ENCODE peak calls at places on chromosomes 6 and 20, in four cellular contexts. One of them, this sample, is unnamed. For H3K9me3, the result is how much of the 10 kb centered on the place peaks cover.

GRCh38 chr20:24966317-24967012 is 17.4 kb downstream of the CST7 start:
- DNase-seq in A549: no peak
- DNase-seq in sigmoid colon: peak
- DNase-seq in suprapubic skin: peak
- DNase-seq in this sample: no peak

GRCh38 chr6:160048471-160048870 is 73.1 kb upstream of the SLC22A1 start:
- DNase-seq in A549: no peak
- DNase-seq in sigmoid colon: no peak
- DNase-seq in suprapubic skin: no peak
- DNase-seq in this sample: no peak

GRCh38 chr6:79808846-79809245 is 138.5 kb downstream of the ELOVL4 start:
- DNase-seq in A549: no peak
- DNase-seq in sigmoid colon: no peak
- DNase-seq in suprapubic skin: no peak
- DNase-seq in this sample: no peak

GRCh38 chr6:160054271-160054670 is 67.3 kb upstream of the SLC22A1 start:
- DNase-seq in A549: no peak
- DNase-seq in sigmoid colon: no peak
- DNase-seq in suprapubic skin: no peak
- DNase-seq in this sample: no peak

GRCh38 chr6:157907651-157908050 is 74.0 kb upstream of the SYNJ2 start:
- DNase-seq in A549: no peak
- DNase-seq in sigmoid colon: no peak
- DNase-seq in suprapubic skin: no peak
- DNase-seq in this sample: no peak

GRCh38 chr6:160391419-160392116 is 43.4 kb downstream of the SLC22A3 start:
- DNase-seq in A549: peak
- DNase-seq in sigmoid colon: peak
- DNase-seq in suprapubic skin: no peak
- DNase-seq in this sample: no peak

GRCh38 chr6:103783344-103783743 is 1076.4 kb downstream of the HACE1 start:
- DNase-seq in A549: no peak
- DNase-seq in sigmoid colon: no peak
- DNase-seq in suprapubic skin: no peak
- DNase-seq in this sample: no peak

GRCh38 chr20:10806539-10806938 is 132.7 kb upstream of the JAG1 start:
- DNase-seq in A549: no peak
- DNase-seq in sigmoid colon: no peak
- DNase-seq in suprapubic skin: no peak
- DNase-seq in this sample: no peak

GRCh38 chr20:46828471-46828870 is 66.2 kb upstream of the EYA2 start:
- DNase-seq in A549: no peak
- DNase-seq in sigmoid colon: no peak
- DNase-seq in suprapubic skin: no peak
- DNase-seq in this sample: no peak

GRCh38 chr6:37513576-37513975 is 13.9 kb upstream of the CCDC167 start:
- DNase-seq in A549: no peak
- DNase-seq in sigmoid colon: no peak
- DNase-seq in suprapubic skin: no peak
- DNase-seq in this sample: no peak

GRCh38 chr6:151352410-151353399 is 38.7 kb downstream of the ZBTB2 start:
- DNase-seq in A549: no peak
- DNase-seq in sigmoid colon: no peak
- DNase-seq in suprapubic skin: no peak
- DNase-seq in this sample: no peak

GRCh38 chr6:137846772-137847313 is 20.2 kb upstream of the TNFAIP3 start:
- DNase-seq in A549: no peak
- DNase-seq in sigmoid colon: peak
- DNase-seq in suprapubic skin: no peak
- DNase-seq in this sample: peak

GRCh38 chr6:26197736-26198625 is 110.8 kb downstream of the HFE start:
- DNase-seq in A549: no peak
- DNase-seq in sigmoid colon: peak
- DNase-seq in suprapubic skin: peak
- DNase-seq in this sample: no peak

GRCh38 chr6:52540286-52540902 is 36.5 kb downstream of the TRAM2 start:
- DNase-seq in A549: no peak
- DNase-seq in sigmoid colon: no peak
- DNase-seq in suprapubic skin: no peak
- DNase-seq in this sample: no peak

GRCh38 chr20:22584922-22585785 is 782 bp upstream of the FOXA2 start:
- DNase-seq in A549: peak
- DNase-seq in sigmoid colon: no peak
- DNase-seq in suprapubic skin: no peak
- DNase-seq in this sample: peak

GRCh38 chr20:39112196-39112743 is 150.1 kb downstream of the DHX35 start:
- DNase-seq in A549: peak
- DNase-seq in sigmoid colon: no peak
- DNase-seq in suprapubic skin: no peak
- DNase-seq in this sample: peak

GRCh38 chr6:159059099-159059498 is 14.3 kb upstream of the TAGAP start:
- DNase-seq in A549: no peak
- DNase-seq in sigmoid colon: no peak
- DNase-seq in suprapubic skin: no peak
- DNase-seq in this sample: no peak

GRCh38 chr20:19249515-19249914 is 37.1 kb downstream of the SLC24A3 start:
- DNase-seq in A549: no peak
- DNase-seq in sigmoid colon: no peak
- DNase-seq in suprapubic skin: no peak
- DNase-seq in this sample: no peak

GRCh38 chr20:9329356-9330092 is 184.9 kb upstream of the LAMP5 start:
- DNase-seq in A549: no peak
- DNase-seq in sigmoid colon: no peak
- DNase-seq in suprapubic skin: no peak
- DNase-seq in this sample: no peak

GRCh38 chr20:24144371-24144770 is 155.8 kb upstream of the GGTLC1 start:
- DNase-seq in A549: no peak
- DNase-seq in sigmoid colon: no peak
- DNase-seq in suprapubic skin: no peak
- DNase-seq in this sample: no peak

GRCh38 chr6:44470106-44470446 is 82.6 kb downstream of the CDC5L start:
- DNase-seq in A549: no peak
- DNase-seq in sigmoid colon: no peak
- DNase-seq in suprapubic skin: no peak
- DNase-seq in this sample: no peak

GRCh38 chr6:36461646-36462045 is 18.8 kb downstream of the KCTD20 start:
- DNase-seq in A549: no peak
- DNase-seq in sigmoid colon: no peak
- DNase-seq in suprapubic skin: no peak
- DNase-seq in this sample: no peak

DNA sequence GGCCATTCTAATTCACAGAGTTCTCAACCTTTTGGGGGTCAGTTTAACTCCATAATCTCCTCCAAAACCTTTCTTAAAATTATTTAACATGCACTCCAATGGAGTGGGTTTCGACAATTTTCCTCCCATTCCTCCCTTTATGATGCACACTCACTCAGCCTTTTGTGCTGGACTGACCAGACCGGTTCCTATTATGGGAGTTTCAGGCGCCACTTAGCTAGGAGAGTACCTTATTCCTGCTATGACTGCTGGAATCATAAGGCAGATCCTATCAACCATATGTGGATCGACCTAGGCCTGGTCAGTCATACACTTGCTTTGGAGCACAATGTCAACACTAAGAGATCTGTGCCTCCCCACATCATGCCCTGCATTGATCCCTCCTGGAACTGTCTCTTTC is 63.9 kb upstream of the MOCS1 start:
- DNase-seq in A549: no peak
- DNase-seq in sigmoid colon: no peak
- DNase-seq in suprapubic skin: no peak
- DNase-seq in this sample: no peak
- H3K9me3 ChIP-seq in A549: under half
- H3K9me3 ChIP-seq in sigmoid colon: under half
- H3K9me3 ChIP-seq in suprapubic skin: under half
- H3K9me3 ChIP-seq in this sample: under half

GRCh38 chr6:53750112-53750511 is 44.7 kb upstream of the LRRC1 start:
- DNase-seq in A549: no peak
- DNase-seq in sigmoid colon: no peak
- DNase-seq in suprapubic skin: no peak
- DNase-seq in this sample: no peak

GRCh38 chr6:53746442-53747103 is 48.2 kb upstream of the LRRC1 start:
- DNase-seq in A549: no peak
- DNase-seq in sigmoid colon: no peak
- DNase-seq in suprapubic skin: no peak
- DNase-seq in this sample: no peak

GRCh38 chr6:53741417-53741816 is 53.4 kb upstream of the LRRC1 start:
- DNase-seq in A549: no peak
- DNase-seq in sigmoid colon: no peak
- DNase-seq in suprapubic skin: no peak
- DNase-seq in this sample: peak

GRCh38 chr6:53741001-53741400 is 53.8 kb upstream of the LRRC1 start:
- DNase-seq in A549: no peak
- DNase-seq in sigmoid colon: no peak
- DNase-seq in suprapubic skin: no peak
- DNase-seq in this sample: no peak

GRCh38 chr6:53744321-53744720 is 50.5 kb upstream of the LRRC1 start:
- DNase-seq in A549: no peak
- DNase-seq in sigmoid colon: no peak
- DNase-seq in suprapubic skin: no peak
- DNase-seq in this sample: no peak
- TF ChIP-seq EP300 in A549: no peak
- TF ChIP-seq EP300 in sigmoid colon: no peak
- TF ChIP-seq EP300 in suprapubic skin: no peak
- TF ChIP-seq EP300 in this sample: no peak

GRCh38 chr20:11901127-11901526 is 16.6 kb upstream of the BTBD3 start:
- DNase-seq in A549: no peak
- DNase-seq in sigmoid colon: no peak
- DNase-seq in suprapubic skin: no peak
- DNase-seq in this sample: no peak
- H3K27ac ChIP-seq in A549: no peak
- H3K27ac ChIP-seq in sigmoid colon: no peak
- H3K27ac ChIP-seq in suprapubic skin: no peak
- H3K27ac ChIP-seq in this sample: no peak

DNA sequence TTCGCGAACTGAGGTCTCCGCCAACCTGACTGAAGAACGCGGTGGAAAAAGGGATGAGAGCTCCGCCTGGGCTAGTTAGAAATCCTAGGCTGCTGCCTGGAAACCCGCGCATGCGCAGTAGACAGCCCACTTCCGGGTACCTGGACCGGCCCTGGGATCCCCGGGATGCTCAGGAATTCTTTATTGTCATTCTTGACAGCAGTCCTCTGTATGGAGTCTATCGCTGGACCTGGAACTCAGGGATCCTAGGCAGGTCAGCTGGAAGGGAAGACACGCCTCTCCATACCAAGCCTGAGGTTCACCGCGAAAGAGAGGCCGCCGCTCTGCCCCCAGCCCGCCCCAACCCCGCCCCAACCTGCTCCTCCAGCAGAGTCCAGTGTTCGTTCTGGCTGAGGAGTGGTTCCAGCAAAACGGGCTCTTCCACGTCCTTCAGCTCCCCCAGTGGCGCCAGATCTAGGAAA is 1379.2 kb upstream of the DEFB115 start:
- DNase-seq in A549: peak
- DNase-seq in sigmoid colon: peak
- DNase-seq in suprapubic skin: peak
- DNase-seq in this sample: no peak
- H3K9me3 ChIP-seq in A549: under half
- H3K9me3 ChIP-seq in sigmoid colon: under half
- H3K9me3 ChIP-seq in suprapubic skin: under half
- H3K9me3 ChIP-seq in this sample: half or more

DNA sequence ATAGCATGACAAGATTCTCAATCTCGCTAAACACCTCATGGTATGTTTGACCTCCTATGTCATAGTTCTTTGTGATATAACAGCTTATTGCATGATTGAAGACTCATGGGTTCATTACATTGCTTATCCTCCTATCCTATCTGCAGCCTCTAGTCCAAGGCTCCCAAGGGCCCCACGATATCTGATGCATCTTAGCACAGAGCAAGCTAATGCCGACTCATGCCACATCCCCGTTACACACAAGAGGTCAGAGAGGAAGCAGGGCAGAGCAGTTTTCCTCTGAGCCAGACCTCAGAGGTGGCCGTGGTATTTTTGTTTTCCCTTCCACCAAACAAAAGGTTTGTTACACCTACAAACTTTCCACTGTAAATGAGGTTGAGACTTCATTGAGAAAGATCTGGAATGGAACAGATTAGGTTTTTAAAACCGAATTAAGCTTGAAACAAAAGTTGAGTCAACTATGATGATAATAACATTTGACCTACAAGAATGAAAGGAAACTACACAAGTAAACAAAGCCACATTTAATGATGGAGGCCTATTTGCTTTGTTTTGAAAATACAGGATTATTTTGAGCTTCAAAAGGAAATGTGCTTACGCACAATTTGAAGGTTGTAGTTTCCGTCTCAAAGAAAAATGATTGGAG is 133.9 kb upstream of the MYLIP start:
- DNase-seq in A549: no peak
- DNase-seq in sigmoid colon: no peak
- DNase-seq in suprapubic skin: no peak
- DNase-seq in this sample: no peak
- TF ChIP-seq EP300 in A549: no peak
- TF ChIP-seq EP300 in sigmoid colon: no peak
- TF ChIP-seq EP300 in suprapubic skin: no peak
- TF ChIP-seq EP300 in this sample: no peak

GRCh38 chr6:57261896-57262295 is 39.8 kb upstream of the RAB23 start:
- DNase-seq in A549: no peak
- DNase-seq in sigmoid colon: no peak
- DNase-seq in suprapubic skin: no peak
- DNase-seq in this sample: no peak
- H3K27ac ChIP-seq in A549: no peak
- H3K27ac ChIP-seq in sigmoid colon: peak
- H3K27ac ChIP-seq in suprapubic skin: peak
- H3K27ac ChIP-seq in this sample: no peak

DNA sequence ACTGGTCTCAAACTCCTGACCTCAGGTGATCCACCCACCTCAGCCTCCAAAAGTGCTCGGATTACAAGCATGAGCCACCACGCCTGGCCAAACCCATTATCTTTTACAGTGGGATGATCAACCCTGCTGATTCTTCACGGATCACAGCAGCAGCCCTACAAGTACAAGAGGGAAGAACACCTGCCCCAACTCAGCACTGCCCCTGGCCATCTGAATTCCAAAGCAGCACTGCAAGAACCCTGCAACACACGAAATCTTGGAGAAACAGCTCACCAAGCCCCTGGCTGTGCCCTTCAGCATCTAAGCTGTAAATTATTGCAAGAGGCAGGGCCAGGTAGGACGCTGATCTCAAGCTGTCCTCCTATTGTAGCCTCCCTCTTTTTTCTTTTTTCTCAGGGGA is 54.5 kb upstream of the MC3R start:
- DNase-seq in A549: no peak
- DNase-seq in sigmoid colon: no peak
- DNase-seq in suprapubic skin: no peak
- DNase-seq in this sample: no peak
- H3K9me3 ChIP-seq in A549: under half
- H3K9me3 ChIP-seq in sigmoid colon: under half
- H3K9me3 ChIP-seq in suprapubic skin: under half
- H3K9me3 ChIP-seq in this sample: under half